ENCODE peak calls at places on chromosomes 6 and 20, in four cellular contexts. Z, Q, P and D are unnamed samples.

GRCh38 chr6:31576897-31577341 is 1.6 kb downstream of the TNF start:
- DNase-seq in Z (no peak), Q (no peak), P (no peak), D (no peak)

GRCh38 chr6:127120787-127121636 is 2.5 kb downstream of the RSPO3 start:
- DNase-seq in Z (peak; percentile 24), Q (peak; percentile 75), P (peak; percentile 63), D (peak; percentile 82)

GRCh38 chr20:46308258-46309157 is at the start of gene CDH22:
- DNase-seq in Z (no peak), Q (peak; percentile 52), P (peak; percentile 48), D (peak; percentile 83)

GRCh38 chr6:104603108-104603745 is 256.5 kb downstream of the HACE1 start:
- DNase-seq in Z (no peak), Q (no peak), P (no peak), D (no peak)

GRCh38 chr6:170028629-170029345 is 262.1 kb downstream of the DLL1 start:
- DNase-seq in Z (no peak), Q (no peak), P (no peak), D (no peak)

GRCh38 chr6:95576218-95576617 is 1.1 kb upstream of the MANEA start:
- DNase-seq in Z (no peak), Q (peak; percentile 19), P (no peak), D (no peak)

GRCh38 chr6:105113422-105113821 is 66.4 kb downstream of the POPDC3 start:
- DNase-seq in Z (no peak), Q (no peak), P (no peak), D (no peak)

GRCh38 chr6:63527658-63528514 is 44.4 kb upstream of the LOC128125822 start:
- DNase-seq in Z (no peak), Q (no peak), P (peak; percentile 99), D (no peak)

GRCh38 chr20:48761023-48761785 is 66.6 kb downstream of the PREX1 start:
- DNase-seq in Z (no peak), Q (no peak), P (no peak), D (no peak)

GRCh38 chr6:129276461-129276860 is 393.5 kb downstream of the LAMA2 start:
- DNase-seq in Z (no peak), Q (no peak), P (no peak), D (no peak)

GRCh38 chr20:33178726-33179125 is 10.8 kb downstream of the BPIFA2 start:
- DNase-seq in Z (no peak), Q (no peak), P (peak; percentile 57), D (no peak)

GRCh38 chr20:13207016-13207415 is 14.1 kb upstream of the ISM1 start:
- DNase-seq in Z (no peak), Q (no peak), P (no peak), D (no peak)

GRCh38 chr6:109349419-109349987 is 32.8 kb downstream of the CD164 start:
- DNase-seq in Z (no peak), Q (peak; percentile 91), P (peak; percentile 23), D (no peak)

GRCh38 chr6:156801712-156802111 is 24.5 kb downstream of the ARID1B start:
- DNase-seq in Z (no peak), Q (no peak), P (no peak), D (no peak)

GRCh38 chr6:101663099-101663498 is 269.6 kb downstream of the GRIK2 start:
- DNase-seq in Z (no peak), Q (no peak), P (no peak), D (no peak)

GRCh38 chr20:15544727-15545126 is 1028.5 kb downstream of the KIF16B start:
- DNase-seq in Z (no peak), Q (no peak), P (no peak), D (no peak)

GRCh38 chr6:170124836-170125235 is 166.0 kb downstream of the DLL1 start:
- DNase-seq in Z (no peak), Q (no peak), P (no peak), D (no peak)

GRCh38 chr6:129440691-129441090 is 269.3 kb downstream of the ARHGAP18 start:
- DNase-seq in Z (no peak), Q (peak; percentile 27), P (no peak), D (peak; percentile 57)

GRCh38 chr6:31797607-31798006 is 2.1 kb upstream of the VARS1 start:
- DNase-seq in Z (no peak), Q (no peak), P (no peak), D (no peak)

GRCh38 chr6:168049681-168050224 is 29.3 kb downstream of the FRMD1 start:
- DNase-seq in Z (no peak), Q (no peak), P (no peak), D (no peak)
- TF ChIP-seq TARDBP in Z (no peak), Q (no peak), P (no peak), D (no peak)

GRCh38 chr20:25083141-25083772 is 1.3 kb upstream of the VSX1 start:
- DNase-seq in Z (no peak), Q (no peak), P (no peak), D (no peak)

GRCh38 chr20:25081730-25082497 is at the start of gene VSX1:
- DNase-seq in Z (no peak), Q (no peak), P (no peak), D (no peak)

GRCh38 chr20:25082498-25082873 is 545 bp upstream of the VSX1 start:
- DNase-seq in Z (no peak), Q (no peak), P (no peak), D (no peak)

GRCh38 chr20:25079171-25079570 is 2.8 kb downstream of the VSX1 start:
- DNase-seq in Z (no peak), Q (no peak), P (no peak), D (no peak)

DNA sequence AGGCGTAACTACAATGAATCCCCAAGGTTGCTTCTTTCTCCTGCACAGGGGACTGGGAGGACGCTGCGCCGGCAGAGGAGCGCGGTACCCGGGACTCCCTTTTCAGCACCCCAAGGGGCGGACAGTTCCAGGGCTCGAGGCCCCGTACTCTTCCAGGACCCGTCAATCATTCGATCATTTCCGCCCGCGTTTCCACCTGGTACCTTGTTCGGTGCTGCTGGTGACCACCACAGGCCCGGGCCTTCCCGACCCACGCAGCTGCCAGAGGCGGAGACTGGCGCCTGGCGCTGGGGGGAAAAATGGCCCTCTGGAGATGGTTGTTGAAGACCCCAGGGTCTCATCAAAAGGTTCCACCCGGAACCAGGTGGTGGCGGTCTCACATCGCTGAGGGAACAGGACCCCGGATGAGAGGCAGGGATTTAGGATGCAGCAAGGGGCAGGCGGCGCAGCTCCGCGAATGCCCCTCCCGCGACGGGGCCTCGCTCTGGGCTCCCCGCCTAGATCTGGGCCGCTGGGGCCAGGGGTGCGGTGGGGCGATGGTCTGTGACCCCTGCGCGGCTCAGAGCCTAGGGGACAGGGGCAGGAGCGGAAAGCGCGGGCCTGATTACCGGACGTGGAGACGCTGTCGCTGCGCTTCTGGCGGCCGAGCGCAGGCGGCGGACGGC is 744 bp downstream of the VSX1 start:
- DNase-seq in Z (no peak), Q (peak; percentile 14), P (no peak), D (no peak)
- TF ChIP-seq BHLHE40 in Z (no peak), Q (no peak), P (no peak), D (no peak)

DNA sequence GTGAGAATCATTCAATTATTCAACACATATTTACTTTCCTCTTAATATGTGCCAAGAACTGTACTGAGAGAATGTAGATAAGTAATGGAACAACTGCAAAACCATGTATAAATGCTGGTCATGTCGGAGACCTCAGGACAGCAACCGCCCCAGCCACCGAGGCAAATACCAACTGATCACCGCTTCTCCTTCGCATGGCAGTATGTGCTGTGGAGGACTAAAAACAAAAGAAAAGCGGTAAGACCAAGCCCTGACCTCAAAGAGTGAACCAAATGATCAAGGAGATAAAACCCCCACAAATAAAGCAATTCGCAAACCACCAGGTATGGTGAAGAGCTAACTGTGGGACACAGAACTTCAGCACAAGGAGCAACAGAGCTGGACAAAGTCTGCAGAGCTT is 104.3 kb downstream of the TRERF1 start:
- DNase-seq in Z (no peak), Q (no peak), P (no peak), D (no peak)
- TF ChIP-seq TARDBP in Z (no peak), Q (no peak), P (no peak), D (no peak)

DNA sequence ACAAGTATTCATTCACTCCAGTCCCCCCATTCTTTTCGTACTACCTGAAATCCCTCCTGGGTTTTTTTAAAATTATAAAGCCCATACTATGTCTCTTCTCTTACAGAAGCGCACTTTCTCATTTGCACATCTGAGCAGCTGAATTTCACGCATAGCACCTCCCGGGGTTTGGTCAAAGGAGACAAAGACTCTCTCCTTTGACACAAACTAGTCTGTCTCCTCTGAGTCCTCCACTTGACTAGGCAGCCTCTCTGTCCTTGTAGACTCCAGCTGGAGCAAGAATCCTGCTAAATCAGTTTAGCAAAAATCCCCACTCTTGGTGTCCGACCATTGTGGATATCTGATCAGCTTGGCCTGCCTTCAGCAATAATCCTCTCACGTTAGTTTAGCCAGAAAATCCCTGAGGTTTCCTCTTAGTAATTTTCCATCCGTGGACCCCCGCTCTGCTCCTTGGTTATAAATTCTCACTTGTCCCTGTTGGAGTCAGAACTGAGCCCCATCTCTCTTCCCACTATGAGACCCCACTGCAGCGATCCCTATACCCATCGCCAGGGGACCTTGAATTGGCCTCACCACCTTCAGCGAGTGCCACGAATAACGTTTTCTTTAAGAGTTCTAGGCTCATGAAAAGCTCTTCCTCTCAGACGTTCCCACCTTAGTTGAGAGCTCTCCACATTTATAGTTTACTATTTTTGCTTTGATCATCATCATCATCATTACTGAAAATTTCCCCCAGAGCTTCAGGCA is 29.0 kb downstream of the PDYN start:
- DNase-seq in Z (no peak), Q (no peak), P (no peak), D (no peak)
- TF ChIP-seq BHLHE40 in Z (no peak), Q (no peak), P (no peak), D (no peak)

GRCh38 chr6:165729307-165729936 is 66.4 kb upstream of the PDE10A start:
- DNase-seq in Z (no peak), Q (peak; percentile 55), P (peak; percentile 13), D (peak; percentile 77)
- TF ChIP-seq TARDBP in Z (no peak), Q (no peak), P (no peak), D (no peak)

DNA sequence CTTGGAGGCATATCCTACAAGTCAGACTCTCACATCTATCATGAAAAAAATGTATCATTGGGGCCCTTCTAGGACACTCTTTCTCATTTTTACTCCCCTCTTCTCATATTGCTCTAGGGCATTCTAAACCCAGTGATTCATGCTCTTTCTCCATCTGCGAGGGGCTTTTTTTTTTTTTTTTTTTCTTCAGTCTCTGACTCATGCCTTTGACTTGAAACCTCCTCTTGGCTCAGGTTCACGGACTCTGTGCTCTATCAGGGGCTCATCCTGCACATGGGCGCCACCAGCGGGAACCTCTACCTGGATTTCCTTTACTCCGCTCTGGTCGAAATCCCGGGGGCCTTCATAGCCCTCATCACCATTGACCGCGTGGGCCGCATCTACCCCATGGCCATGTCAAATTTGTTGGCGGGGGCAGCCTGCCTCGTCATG is 17.8 kb downstream of the SLC22A1 start:
- DNase-seq in Z (no peak), Q (no peak), P (no peak), D (no peak)
- TF ChIP-seq BHLHE40 in Z (no peak), Q (no peak), P (no peak), D (no peak)